ENCODE peak calls at places on chromosome 10, in nine cellular contexts. X is aorta; P is CD8-positive, alpha-beta memory T cell; E is endodermal cell; Z is tibial artery; T is thoracic aorta; S is SK-N-SH; O is AG04450; D is GM23338. V is an unnamed sample. For H3K27me3, the result is how much of the 10 kb centered on the place peaks cover.

GRCh38 chr10:96267234-96267705 is 4.1 kb downstream of the BLNK start:
- DNase-seq in X (no peak), P (no peak), E (no peak), Z (no peak), T (no peak), S (no peak), O (no peak), D (no peak), V (no peak)

GRCh38 chr10:113132651-113133088 is 182.6 kb downstream of the TCF7L2 start:
- DNase-seq in X (no peak), P (no peak), E (peak), Z (no peak), T (no peak), S (no peak), O (no peak), D (peak), V (no peak)

GRCh38 chr10:133163889-133164815 is 4.1 kb downstream of the KNDC1 start:
- DNase-seq in X (peak), P (peak), E (peak), Z (peak), T (no peak), S (no peak), O (no peak), D (peak), V (no peak)

GRCh38 chr10:75115137-75115536 is 3.7 kb downstream of the SAMD8 start:
- DNase-seq in X (no peak), P (no peak), E (no peak), Z (no peak), T (no peak), S (no peak), O (no peak), D (no peak), V (no peak)

GRCh38 chr10:73744690-73744994 is 470 bp downstream of the SEC24C start:
- DNase-seq in X (peak), P (no peak), E (no peak), Z (peak), T (peak), S (peak), O (no peak), D (peak), V (no peak)

GRCh38 chr10:104028146-104028545 is 57.5 kb downstream of the COL17A1 start:
- DNase-seq in X (no peak), P (no peak), E (peak), Z (no peak), T (no peak), S (peak), O (no peak), D (peak), V (no peak)

GRCh38 chr10:64365663-64366062 is 844.5 kb downstream of the REEP3 start:
- DNase-seq in X (no peak), P (no peak), E (no peak), Z (no peak), T (no peak), S (no peak), O (no peak), D (no peak), V (no peak)

GRCh38 chr10:13001041-13001886 is at the start of gene CCDC3:
- DNase-seq in X (peak), P (no peak), E (peak), Z (peak), T (no peak), S (peak), O (no peak), D (peak), V (no peak)

GRCh38 chr10:91672021-91672608 is 39.2 kb upstream of the PPP1R3C start:
- DNase-seq in X (no peak), P (no peak), E (peak), Z (no peak), T (no peak), S (peak), O (peak), D (peak), V (no peak)

GRCh38 chr10:56360967-56361841 is at the start of gene ZWINT:
- DNase-seq in X (peak), P (peak), E (peak), Z (peak), T (peak), S (peak), O (peak), D (peak), V (peak)

GRCh38 chr10:114767589-114768393 is 53.8 kb upstream of the FHIP2A start:
- DNase-seq in X (no peak), P (peak), E (peak), Z (no peak), T (no peak), S (peak), O (no peak), D (peak), V (no peak)

GRCh38 chr10:123027861-123028260 is 19.1 kb downstream of the ACADSB start:
- DNase-seq in X (no peak), P (no peak), E (no peak), Z (no peak), T (no peak), S (no peak), O (no peak), D (no peak), V (no peak)

GRCh38 chr10:3323865-3324498 is 151.4 kb upstream of the PITRM1 start:
- DNase-seq in X (no peak), P (no peak), E (no peak), Z (no peak), T (no peak), S (peak), O (no peak), D (no peak), V (no peak)

GRCh38 chr10:126684171-126684745 is 13.8 kb upstream of the C10orf90 start:
- DNase-seq in X (no peak), P (no peak), E (peak), Z (no peak), T (no peak), S (no peak), O (no peak), D (no peak), V (no peak)

GRCh38 chr10:95290446-95290800 is 380 bp downstream of the PDLIM1 start:
- DNase-seq in X (peak), P (no peak), E (no peak), Z (no peak), T (no peak), S (no peak), O (no peak), D (peak), V (no peak)

GRCh38 chr10:88583584-88583957 is 453 bp upstream of the RNLS start:
- DNase-seq in X (no peak), P (no peak), E (no peak), Z (no peak), T (no peak), S (no peak), O (no peak), D (no peak), V (no peak)

GRCh38 chr10:18238875-18239485 is 98.8 kb downstream of the CACNB2 start:
- DNase-seq in X (no peak), P (no peak), E (no peak), Z (no peak), T (no peak), S (peak), O (peak), D (peak), V (no peak)

GRCh38 chr10:86056632-86057031 is 310.0 kb downstream of the GRID1 start:
- DNase-seq in X (no peak), P (no peak), E (no peak), Z (no peak), T (no peak), S (no peak), O (no peak), D (no peak), V (no peak)

GRCh38 chr10:94076325-94076841 is 82.7 kb downstream of the PLCE1 start:
- DNase-seq in X (no peak), P (no peak), E (no peak), Z (no peak), T (no peak), S (peak), O (peak), D (peak), V (no peak)

GRCh38 chr10:132364594-132364970 is 32.4 kb upstream of the PWWP2B start:
- DNase-seq in X (peak), P (no peak), E (no peak), Z (peak), T (no peak), S (no peak), O (no peak), D (no peak), V (no peak)

DNA sequence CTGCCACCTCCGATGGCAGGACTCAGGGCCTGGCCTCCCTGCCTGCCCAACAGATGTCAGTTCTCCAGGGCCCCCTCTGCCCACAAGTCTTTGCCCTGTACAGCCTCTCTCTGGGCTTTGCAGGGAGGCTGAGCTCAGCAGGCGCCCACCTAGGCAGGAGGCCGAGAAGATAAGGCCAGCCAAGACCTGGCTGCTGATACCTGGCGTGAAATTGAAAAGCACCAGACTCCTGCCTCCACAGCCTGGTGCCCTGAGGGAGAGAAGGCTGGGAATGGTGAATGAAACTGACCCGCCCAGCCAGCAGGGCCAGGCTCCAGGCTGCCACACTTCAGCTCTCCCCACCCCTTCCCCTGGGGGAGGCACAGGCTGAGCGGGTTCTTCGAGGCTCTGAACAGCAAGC is 145.8 kb downstream of the CDH23 start:
- DNase-seq in X (no peak), P (no peak), E (no peak), Z (no peak), T (no peak), S (peak), O (no peak), D (no peak), V (no peak)
- H3K27me3 ChIP-seq in X (under half), P (under half), E (under half), Z (under half), T (under half), S (half or more), O (half or more), D (under half), V (under half)

GRCh38 chr10:44047361-44047760 is 337.5 kb downstream of the CXCL12 start:
- DNase-seq in X (no peak), P (no peak), E (no peak), Z (no peak), T (no peak), S (no peak), O (no peak), D (no peak), V (no peak)
- H3K27me3 ChIP-seq in X (under half), P (under half), E (under half), Z (under half), T (under half), S (under half), O (under half), D (under half), V (under half)

DNA sequence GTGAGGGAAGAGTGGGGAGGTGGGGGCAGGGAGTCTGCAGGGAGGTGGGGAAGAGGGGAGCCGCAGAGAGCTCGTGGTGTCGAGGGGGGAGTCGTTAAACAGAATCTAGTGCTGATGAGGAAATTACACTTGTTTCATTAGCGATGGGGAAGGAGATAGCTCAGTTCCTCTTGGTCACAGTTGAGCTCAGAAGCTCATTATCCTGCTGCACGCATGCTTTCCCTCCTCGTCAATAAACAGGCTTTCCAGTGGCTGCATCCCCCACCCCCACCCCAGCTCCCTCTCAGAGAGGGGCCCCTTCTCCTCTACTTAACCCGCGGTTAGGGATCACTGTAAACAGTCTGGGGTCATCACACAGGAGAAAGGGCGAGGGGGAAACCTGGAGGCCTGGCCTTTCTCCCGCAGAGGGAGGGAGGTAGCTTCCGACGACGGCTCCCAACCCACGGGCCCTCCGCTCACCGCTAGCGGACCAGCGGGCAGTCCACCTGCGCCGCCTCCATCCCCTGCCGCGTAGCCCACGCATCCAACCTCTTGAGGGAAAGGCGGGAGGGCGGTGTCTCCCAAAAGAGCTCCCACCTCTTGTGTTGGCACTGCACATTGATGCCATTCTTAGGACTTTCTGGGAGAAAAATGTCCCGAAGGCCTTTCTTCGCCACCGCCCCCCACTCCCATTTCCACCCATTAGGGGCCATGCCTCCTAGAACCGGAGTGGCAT is 80.7 kb downstream of the PAX2 start:
- DNase-seq in X (no peak), P (no peak), E (peak), Z (no peak), T (no peak), S (no peak), O (no peak), D (no peak), V (no peak)
- H3K27me3 ChIP-seq in X (under half), P (under half), E (half or more), Z (under half), T (under half), S (half or more), O (half or more), D (half or more), V (half or more)

GRCh38 chr10:117239031-117239430 is 1.9 kb upstream of the SLC18A2 start:
- DNase-seq in X (no peak), P (no peak), E (no peak), Z (no peak), T (no peak), S (no peak), O (no peak), D (no peak), V (no peak)
- H3K27me3 ChIP-seq in X (under half), P (under half), E (half or more), Z (under half), T (under half), S (under half), O (under half), D (under half), V (under half)

GRCh38 chr10:100761191-100761590 is 15.8 kb downstream of the PAX2 start:
- DNase-seq in X (no peak), P (no peak), E (no peak), Z (no peak), T (no peak), S (no peak), O (no peak), D (no peak), V (no peak)
- H3K27me3 ChIP-seq in X (under half), P (under half), E (half or more), Z (under half), T (under half), S (half or more), O (under half), D (under half), V (half or more)

DNA sequence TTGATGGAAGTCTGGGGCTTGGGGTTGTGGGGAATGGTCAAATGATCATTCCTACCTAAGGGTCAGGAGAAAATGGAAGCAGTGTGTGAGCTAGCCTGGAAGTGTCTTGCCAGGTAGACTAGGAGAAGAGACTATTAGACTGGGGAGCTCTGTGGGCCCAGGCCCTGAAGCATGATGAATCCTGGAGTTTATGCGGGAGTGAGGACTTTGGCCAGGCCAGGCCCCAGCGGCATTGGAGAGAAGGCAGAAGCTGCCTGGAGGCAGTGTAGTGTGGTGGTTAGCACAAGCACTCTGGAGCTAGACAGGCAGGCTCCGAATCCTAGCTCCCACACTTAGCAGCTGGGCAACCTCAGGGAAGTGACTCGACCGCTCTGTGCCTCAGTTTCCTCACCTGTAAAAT is 29.3 kb downstream of the ZMIZ1 start:
- DNase-seq in X (no peak), P (no peak), E (no peak), Z (no peak), T (no peak), S (no peak), O (no peak), D (no peak), V (no peak)
- H3K27me3 ChIP-seq in X (under half), P (under half), E (under half), Z (under half), T (under half), S (under half), O (under half), D (under half), V (under half)

GRCh38 chr10:60737242-60737641 is 41.0 kb upstream of the CDK1 start:
- DNase-seq in X (no peak), P (no peak), E (no peak), Z (no peak), T (no peak), S (no peak), O (no peak), D (peak), V (no peak)
- H3K27me3 ChIP-seq in X (under half), P (under half), E (under half), Z (under half), T (under half), S (under half), O (under half), D (under half), V (under half)

DNA sequence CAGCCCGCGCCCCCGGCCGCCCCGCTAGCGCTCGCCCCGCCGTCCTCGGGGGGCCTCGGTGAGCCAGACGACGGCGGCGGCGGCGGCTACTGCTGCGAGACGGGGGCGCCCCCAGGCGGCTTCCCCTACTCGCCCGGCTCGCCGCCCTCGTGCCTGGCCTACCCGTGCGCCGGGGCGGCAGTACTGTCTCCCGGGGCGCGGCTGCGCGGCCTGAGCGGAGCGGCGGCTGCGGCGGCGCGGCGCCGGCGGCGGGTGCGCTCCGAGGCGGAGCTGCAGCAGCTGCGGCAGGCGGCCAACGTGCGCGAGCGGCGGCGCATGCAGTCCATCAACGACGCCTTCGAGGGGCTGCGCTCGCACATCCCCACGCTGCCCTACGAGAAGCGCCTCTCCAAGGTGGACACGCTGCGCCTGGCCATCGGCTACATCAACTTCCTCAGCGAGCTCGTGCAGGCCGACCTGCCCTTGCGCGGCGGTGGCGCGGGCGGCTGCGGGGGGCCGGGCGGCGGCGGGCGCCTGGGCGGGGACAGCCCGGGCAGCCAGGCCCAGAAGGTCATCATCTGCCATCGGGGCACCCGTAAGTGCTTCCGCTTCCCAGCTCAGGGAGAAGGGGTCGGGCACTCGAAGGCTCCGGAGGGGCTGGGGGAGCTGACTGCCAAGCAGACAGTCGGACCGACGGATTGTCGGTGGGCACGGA is 776 bp downstream of the PTF1A start:
- DNase-seq in X (no peak), P (no peak), E (peak), Z (no peak), T (no peak), S (peak), O (no peak), D (peak), V (no peak)
- H3K27me3 ChIP-seq in X (under half), P (under half), E (half or more), Z (under half), T (under half), S (under half), O (under half), D (half or more), V (half or more)

V was measured in CD4-positive, alpha-beta T cell.